ENCODE peak calls at places on chromosome X, in seven cellular contexts. D, W, B, H, Q, E and J are unnamed samples.

GRCh38 chrX:19889582-19890342 is 2.4 kb upstream of the SH3KBP1 start:
- DNase-seq in D (no peak), W (peak), B (no peak), H (no peak), Q (no peak), E (no peak), J (peak)

GRCh38 chrX:124274438-124275166 is 57.9 kb upstream of the TEX13D start:
- DNase-seq in D (no peak), W (peak), B (no peak), H (no peak), Q (no peak), E (no peak), J (no peak)

GRCh38 chrX:739611-740010 is 109.0 kb downstream of the SHOX start:
- DNase-seq in D (no peak), W (no peak), B (no peak), H (no peak), Q (peak), E (no peak), J (no peak)

GRCh38 chrX:39445336-39445735 is 644.1 kb downstream of the MID1IP1 start:
- DNase-seq in D (no peak), W (no peak), B (no peak), H (no peak), Q (no peak), E (no peak), J (peak)

GRCh38 chrX:118534716-118535493 is 39.3 kb downstream of the DOCK11 start:
- DNase-seq in D (no peak), W (no peak), B (no peak), H (no peak), Q (no peak), E (no peak), J (no peak)

GRCh38 chrX:106039920-106040319 is 1.4 kb upstream of the SERPINA7 start:
- DNase-seq in D (no peak), W (no peak), B (peak), H (no peak), Q (peak), E (no peak), J (no peak)

GRCh38 chrX:19705196-19705769 is 182.1 kb downstream of the SH3KBP1 start:
- DNase-seq in D (no peak), W (peak), B (no peak), H (no peak), Q (no peak), E (no peak), J (no peak)

GRCh38 chrX:135185795-135186443 is 14.7 kb upstream of the CT55 start:
- DNase-seq in D (no peak), W (peak), B (peak), H (peak), Q (peak), E (no peak), J (peak)

GRCh38 chrX:103918584-103919335 is 43.7 kb upstream of the TMSB15B start:
- DNase-seq in D (peak), W (peak), B (peak), H (peak), Q (peak), E (peak), J (peak)

GRCh38 chrX:68648960-68649359 is 1.5 kb downstream of the STARD8 start:
- DNase-seq in D (no peak), W (peak), B (no peak), H (no peak), Q (peak), E (no peak), J (no peak)

GRCh38 chrX:19554786-19555185 is 39.5 kb upstream of the MAP3K15 start:
- DNase-seq in D (no peak), W (peak), B (no peak), H (no peak), Q (no peak), E (no peak), J (peak)

GRCh38 chrX:54633641-54634040 is 103.6 kb downstream of the GNL3L start:
- DNase-seq in D (no peak), W (no peak), B (no peak), H (no peak), Q (peak), E (no peak), J (no peak)

GRCh38 chrX:39262641-39263040 is 461.4 kb downstream of the MID1IP1 start:
- DNase-seq in D (no peak), W (peak), B (no peak), H (no peak), Q (no peak), E (no peak), J (no peak)

GRCh38 chrX:119757979-119758681 is at the start of gene SOWAHD:
- DNase-seq in D (peak), W (no peak), B (no peak), H (no peak), Q (peak), E (peak), J (peak)

GRCh38 chrX:129726307-129727111 is 12.3 kb upstream of the XPNPEP2 start:
- DNase-seq in D (peak), W (peak), B (peak), H (peak), Q (peak), E (peak), J (peak)

GRCh38 chrX:56733459-56734046 is 4.5 kb downstream of the NBDY start:
- DNase-seq in D (no peak), W (peak), B (peak), H (peak), Q (no peak), E (no peak), J (peak)

GRCh38 chrX:30888526-30889146 is 418 bp downstream of the TAB3 start:
- DNase-seq in D (no peak), W (peak), B (no peak), H (no peak), Q (no peak), E (no peak), J (peak)

GRCh38 chrX:5117816-5118215 is 1110.9 kb downstream of the NLGN4X start:
- DNase-seq in D (no peak), W (no peak), B (no peak), H (no peak), Q (no peak), E (no peak), J (no peak)

GRCh38 chrX:104621781-104622180 is 55.8 kb downstream of the IL1RAPL2 start:
- DNase-seq in D (no peak), W (no peak), B (no peak), H (no peak), Q (no peak), E (no peak), J (no peak)

GRCh38 chrX:11944486-11944885 is 186.4 kb downstream of the MSL3 start:
- DNase-seq in D (no peak), W (peak), B (peak), H (peak), Q (peak), E (no peak), J (no peak)

GRCh38 chrX:1213971-1214370 is 1.5 kb upstream of the CRLF2 start:
- DNase-seq in D (no peak), W (no peak), B (no peak), H (no peak), Q (no peak), E (no peak), J (no peak)

GRCh38 chrX:136528645-136529315 is 3.2 kb upstream of the VGLL1 start:
- DNase-seq in D (no peak), W (peak), B (no peak), H (no peak), Q (peak), E (no peak), J (no peak)

GRCh38 chrX:81259714-81260395 is 58.0 kb downstream of the SH3BGRL start:
- DNase-seq in D (no peak), W (peak), B (no peak), H (no peak), Q (no peak), E (no peak), J (no peak)

GRCh38 chrX:46376246-46376885 is 168.9 kb downstream of the ZNF674 start:
- DNase-seq in D (no peak), W (peak), B (peak), H (peak), Q (peak), E (no peak), J (peak)

GRCh38 chrX:115393271-115393670 is 103.8 kb downstream of the LUZP4 start:
- DNase-seq in D (no peak), W (peak), B (no peak), H (no peak), Q (no peak), E (no peak), J (no peak)

GRCh38 chrX:68929332-68930150 is 100.7 kb downstream of the EFNB1 start:
- DNase-seq in D (peak), W (peak), B (no peak), H (no peak), Q (peak), E (no peak), J (no peak)

GRCh38 chrX:118521435-118521834 is 25.8 kb downstream of the DOCK11 start:
- DNase-seq in D (no peak), W (no peak), B (no peak), H (no peak), Q (no peak), E (no peak), J (no peak)

GRCh38 chrX:154511761-154512160 is 4.3 kb downstream of the FAM3A start:
- DNase-seq in D (peak), W (no peak), B (no peak), H (no peak), Q (no peak), E (no peak), J (no peak)

GRCh38 chrX:10932842-10933440 is 178.2 kb upstream of the HCCS start:
- DNase-seq in D (no peak), W (no peak), B (no peak), H (no peak), Q (no peak), E (no peak), J (no peak)

GRCh38 chrX:85108165-85108564 is 104.5 kb downstream of the APOOL start:
- DNase-seq in D (no peak), W (no peak), B (no peak), H (no peak), Q (no peak), E (no peak), J (no peak)

GRCh38 chrX:107710617-107711391 is 64.8 kb downstream of the TSC22D3 start:
- DNase-seq in D (peak), W (peak), B (no peak), H (no peak), Q (peak), E (no peak), J (peak)

GRCh38 chrX:107935664-107936433 is 46.3 kb downstream of the TEX13B start:
- DNase-seq in D (no peak), W (peak), B (no peak), H (no peak), Q (peak), E (peak), J (no peak)

GRCh38 chrX:43969504-43970501 is 3.4 kb downstream of the NDP start:
- DNase-seq in D (peak), W (peak), B (no peak), H (no peak), Q (no peak), E (no peak), J (no peak)

GRCh38 chrX:22078117-22078516 is 46.0 kb downstream of the PHEX start:
- DNase-seq in D (no peak), W (no peak), B (no peak), H (no peak), Q (no peak), E (no peak), J (no peak)

GRCh38 chrX:38807873-38808272 is 6.6 kb downstream of the MID1IP1 start:
- DNase-seq in D (no peak), W (peak), B (no peak), H (no peak), Q (no peak), E (no peak), J (no peak)

GRCh38 chrX:35101901-35102300 is 159.3 kb downstream of the FAM47B start:
- DNase-seq in D (no peak), W (no peak), B (no peak), H (no peak), Q (no peak), E (no peak), J (no peak)

GRCh38 chrX:108097380-108097779 is 5.8 kb downstream of the ATG4A start:
- DNase-seq in D (no peak), W (no peak), B (no peak), H (no peak), Q (no peak), E (no peak), J (no peak)

GRCh38 chrX:153966283-153966688 is 5.3 kb downstream of the HCFC1 start:
- DNase-seq in D (no peak), W (no peak), B (no peak), H (no peak), Q (no peak), E (no peak), J (no peak)

GRCh38 chrX:84188320-84188834 is 378 bp upstream of the RPS6KA6 start:
- DNase-seq in D (peak), W (no peak), B (no peak), H (no peak), Q (peak), E (peak), J (no peak)